ENCODE peak calls at places on chromosomes 1 and 21, in ten cellular contexts. D is MM.1S; Z is mucosa of gallbladder; J is GM03348; H is neural progenitor cell; O is stimulated activated CD8-positive, alpha-beta memory T cell treated with anti-CD3 and anti-CD28 coated beads, Interleukin-4, amount 100 ng/mL, for 48 hours; U is fibroblast of the conjunctiva; K is M059J; R is adrenal gland; W is AG04450. T is an unnamed sample.

GRCh38 chr1:175192111-175192629 is 406 bp downstream of the KIAA0040 start:
- DNase-seq in H (peak; percentile 42), R (peak; percentile 55), Z (peak; percentile 63), J (peak; percentile 31), W (no peak), K (peak; percentile 55), D (peak; percentile 66), O (peak; percentile 62), U (no peak), T (peak; percentile 80)

GRCh38 chr1:9320520-9321479 is 28.1 kb downstream of the SPSB1 start:
- DNase-seq in J (no peak), D (no peak), W (peak; percentile 41), K (no peak), U (no peak), H (peak; percentile 65), R (no peak), O (no peak), Z (no peak), T (no peak)

GRCh38 chr21:42218836-42219605 is at the start of gene ABCG1:
- DNase-seq in W (no peak), D (peak; percentile 35), K (no peak), R (peak; percentile 80), Z (no peak), J (peak; percentile 52), O (peak; percentile 65), U (no peak), H (peak; percentile 88), T (peak; percentile 70)

GRCh38 chr1:99441234-99442095 is 177.2 kb downstream of the PLPPR4 start:
- DNase-seq in U (no peak), O (no peak), J (peak; percentile 59), W (peak; percentile 10), D (no peak), R (no peak), H (no peak), K (peak; percentile 85), Z (no peak), T (no peak)

GRCh38 chr1:151346082-151346768 is 827 bp downstream of the RFX5 start:
- DNase-seq in H (no peak), R (no peak), O (peak; percentile 41), U (no peak), D (no peak), Z (no peak), K (no peak), W (no peak), J (no peak), T (peak; percentile 45)

GRCh38 chr1:11961230-11961629 is 19.0 kb upstream of the MFN2 start:
- DNase-seq in D (no peak), Z (no peak), H (no peak), W (no peak), O (no peak), J (no peak), K (peak; percentile 74), R (peak; percentile 38), U (no peak), T (no peak)

GRCh38 chr1:23421752-23422312 is 2.7 kb downstream of the TCEA3 start:
- DNase-seq in Z (no peak), W (peak; percentile 82), D (no peak), R (no peak), U (peak; percentile 55), J (peak; percentile 79), O (no peak), H (no peak), K (no peak), T (no peak)

GRCh38 chr1:10161541-10162290 is 48.7 kb upstream of the KIF1B start:
- DNase-seq in Z (peak; percentile 50), D (no peak), J (peak; percentile 15), U (no peak), K (no peak), W (no peak), H (no peak), R (no peak), O (no peak), T (no peak)

GRCh38 chr21:37339527-37339889 is 27.1 kb upstream of the DYRK1A start:
- DNase-seq in J (no peak), O (no peak), K (peak; percentile 21), Z (no peak), W (no peak), R (no peak), H (no peak), D (no peak), U (no peak), T (no peak)

GRCh38 chr1:16122916-16123315 is 33.0 kb downstream of the EPHA2 start:
- DNase-seq in W (peak; percentile 41), U (no peak), K (peak; percentile 94), R (no peak), H (no peak), J (peak; percentile 93), D (no peak), Z (no peak), O (peak; percentile 80), T (peak; percentile 42)

GRCh38 chr1:181469829-181470228 is 13.5 kb upstream of the CACNA1E start:
- DNase-seq in U (peak; percentile 22), R (peak; percentile 49), O (no peak), K (peak; percentile 79), Z (peak; percentile 44), W (peak; percentile 24), D (no peak), H (no peak), J (peak; percentile 71), T (no peak)

GRCh38 chr1:47547753-47548152 is 109.9 kb downstream of the FOXD2 start:
- DNase-seq in K (peak; percentile 9), R (no peak), U (no peak), W (no peak), O (no peak), D (no peak), Z (no peak), J (no peak), H (peak; percentile 45), T (no peak)